ENCODE peak calls at places on chromosomes 11 and 22, in ten cellular contexts. One of them, this sample, is unnamed.

GRCh38 chr11:18615628-18616392 is 16.2 kb downstream of the MISFA start:
- DNase-seq in Daoy: no peak
- DNase-seq in coronary artery: no peak
- DNase-seq in BE2C: no peak
- DNase-seq in cardiac septum: no peak
- DNase-seq in lung microvascular endothelial cell: no peak
- DNase-seq in adrenal gland: no peak
- DNase-seq in NCI-H510A: no peak
- DNase-seq in Calu3: no peak
- DNase-seq in AML-193: peak; percentile 59
- DNase-seq in this sample: no peak

GRCh38 chr22:21632237-21632895 is at the start of gene CCDC116:
- DNase-seq in BE2C: peak; percentile 96
- DNase-seq in AML-193: peak; percentile 41
- DNase-seq in NCI-H510A: no peak
- DNase-seq in coronary artery: no peak
- DNase-seq in lung microvascular endothelial cell: no peak
- DNase-seq in adrenal gland: no peak
- DNase-seq in Calu3: no peak
- DNase-seq in Daoy: no peak
- DNase-seq in cardiac septum: peak; percentile 81
- DNase-seq in this sample: no peak

GRCh38 chr11:35083181-35084061 is 55.5 kb upstream of the CD44 start:
- DNase-seq in adrenal gland: no peak
- DNase-seq in Daoy: peak; percentile 98
- DNase-seq in Calu3: no peak
- DNase-seq in NCI-H510A: no peak
- DNase-seq in AML-193: peak; percentile 89
- DNase-seq in lung microvascular endothelial cell: no peak
- DNase-seq in coronary artery: peak; percentile 88
- DNase-seq in cardiac septum: peak; percentile 77
- DNase-seq in BE2C: no peak
- DNase-seq in this sample: peak; percentile 99

GRCh38 chr11:23284626-23285025 is 424.4 kb upstream of the CCDC179 start:
- DNase-seq in AML-193: no peak
- DNase-seq in NCI-H510A: no peak
- DNase-seq in coronary artery: no peak
- DNase-seq in cardiac septum: no peak
- DNase-seq in Daoy: no peak
- DNase-seq in Calu3: no peak
- DNase-seq in adrenal gland: no peak
- DNase-seq in BE2C: no peak
- DNase-seq in lung microvascular endothelial cell: no peak
- DNase-seq in this sample: no peak

GRCh38 chr11:111513240-111513605 is 1.0 kb upstream of the BTG4 start:
- DNase-seq in adrenal gland: no peak
- DNase-seq in Calu3: no peak
- DNase-seq in NCI-H510A: no peak
- DNase-seq in BE2C: no peak
- DNase-seq in Daoy: no peak
- DNase-seq in cardiac septum: no peak
- DNase-seq in coronary artery: no peak
- DNase-seq in lung microvascular endothelial cell: no peak
- DNase-seq in AML-193: no peak
- DNase-seq in this sample: no peak

GRCh38 chr11:11973361-11973800 is 35.0 kb downstream of the DKK3 start:
- DNase-seq in BE2C: no peak
- DNase-seq in cardiac septum: peak; percentile 89
- DNase-seq in adrenal gland: peak; percentile 76
- DNase-seq in Calu3: no peak
- DNase-seq in AML-193: no peak
- DNase-seq in coronary artery: peak; percentile 92
- DNase-seq in Daoy: no peak
- DNase-seq in NCI-H510A: no peak
- DNase-seq in lung microvascular endothelial cell: peak; percentile 65
- DNase-seq in this sample: peak; percentile 79

GRCh38 chr11:14029971-14030531 is 67.5 kb downstream of the SPON1 start:
- DNase-seq in NCI-H510A: peak; percentile 5
- DNase-seq in BE2C: no peak
- DNase-seq in Calu3: peak; percentile 46
- DNase-seq in cardiac septum: peak; percentile 86
- DNase-seq in Daoy: peak; percentile 81
- DNase-seq in AML-193: no peak
- DNase-seq in adrenal gland: peak; percentile 37
- DNase-seq in lung microvascular endothelial cell: peak; percentile 40
- DNase-seq in coronary artery: peak; percentile 72
- DNase-seq in this sample: no peak

GRCh38 chr11:45658292-45658991 is 7.0 kb downstream of the CHST1 start:
- DNase-seq in adrenal gland: peak; percentile 81
- DNase-seq in AML-193: no peak
- DNase-seq in cardiac septum: peak; percentile 90
- DNase-seq in Daoy: peak; percentile 80
- DNase-seq in BE2C: peak; percentile 63
- DNase-seq in NCI-H510A: peak; percentile 21
- DNase-seq in lung microvascular endothelial cell: peak; percentile 84
- DNase-seq in Calu3: no peak
- DNase-seq in coronary artery: peak; percentile 89
- DNase-seq in this sample: peak; percentile 89

GRCh38 chr11:21260101-21260500 is 590.7 kb downstream of the NELL1 start:
- DNase-seq in AML-193: no peak
- DNase-seq in BE2C: no peak
- DNase-seq in cardiac septum: no peak
- DNase-seq in Calu3: no peak
- DNase-seq in lung microvascular endothelial cell: no peak
- DNase-seq in adrenal gland: no peak
- DNase-seq in coronary artery: no peak
- DNase-seq in Daoy: no peak
- DNase-seq in NCI-H510A: no peak
- DNase-seq in this sample: no peak

GRCh38 chr11:67436459-67437081 is 912 bp downstream of the PTPRCAP start:
- DNase-seq in BE2C: peak; percentile 57
- DNase-seq in Calu3: no peak
- DNase-seq in Daoy: no peak
- DNase-seq in lung microvascular endothelial cell: no peak
- DNase-seq in coronary artery: no peak
- DNase-seq in NCI-H510A: peak; percentile 15
- DNase-seq in cardiac septum: no peak
- DNase-seq in adrenal gland: no peak
- DNase-seq in AML-193: no peak
- DNase-seq in this sample: no peak

GRCh38 chr11:64998141-64998540 is 1.4 kb upstream of the BATF2 start:
- DNase-seq in Calu3: no peak
- DNase-seq in NCI-H510A: no peak
- DNase-seq in lung microvascular endothelial cell: no peak
- DNase-seq in AML-193: no peak
- DNase-seq in BE2C: no peak
- DNase-seq in Daoy: no peak
- DNase-seq in coronary artery: no peak
- DNase-seq in adrenal gland: no peak
- DNase-seq in cardiac septum: no peak
- DNase-seq in this sample: no peak

GRCh38 chr11:81270686-81271085 is 1463.0 kb downstream of the FAM181B start:
- DNase-seq in Calu3: no peak
- DNase-seq in Daoy: no peak
- DNase-seq in lung microvascular endothelial cell: no peak
- DNase-seq in coronary artery: no peak
- DNase-seq in AML-193: no peak
- DNase-seq in NCI-H510A: no peak
- DNase-seq in cardiac septum: no peak
- DNase-seq in BE2C: no peak
- DNase-seq in adrenal gland: no peak
- DNase-seq in this sample: no peak

GRCh38 chr11:86240164-86240563 is 4.4 kb upstream of the EED start:
- DNase-seq in adrenal gland: no peak
- DNase-seq in cardiac septum: no peak
- DNase-seq in lung microvascular endothelial cell: no peak
- DNase-seq in coronary artery: no peak
- DNase-seq in Daoy: no peak
- DNase-seq in BE2C: no peak
- DNase-seq in NCI-H510A: no peak
- DNase-seq in AML-193: no peak
- DNase-seq in Calu3: no peak
- DNase-seq in this sample: no peak

GRCh38 chr11:36391062-36391461 is 95.0 kb downstream of the PRR5L start:
- DNase-seq in Daoy: no peak
- DNase-seq in lung microvascular endothelial cell: no peak
- DNase-seq in Calu3: no peak
- DNase-seq in AML-193: peak; percentile 87
- DNase-seq in coronary artery: no peak
- DNase-seq in cardiac septum: no peak
- DNase-seq in NCI-H510A: no peak
- DNase-seq in BE2C: no peak
- DNase-seq in adrenal gland: no peak
- DNase-seq in this sample: no peak

GRCh38 chr11:59267196-59267595 is 54.5 kb upstream of the MPEG1 start:
- DNase-seq in cardiac septum: no peak
- DNase-seq in adrenal gland: no peak
- DNase-seq in AML-193: no peak
- DNase-seq in lung microvascular endothelial cell: no peak
- DNase-seq in BE2C: no peak
- DNase-seq in coronary artery: no peak
- DNase-seq in NCI-H510A: no peak
- DNase-seq in Daoy: no peak
- DNase-seq in Calu3: no peak
- DNase-seq in this sample: no peak

GRCh38 chr11:77189588-77190210 is 61.7 kb downstream of the MYO7A start:
- DNase-seq in AML-193: no peak
- DNase-seq in coronary artery: no peak
- DNase-seq in Calu3: no peak
- DNase-seq in BE2C: no peak
- DNase-seq in lung microvascular endothelial cell: no peak
- DNase-seq in NCI-H510A: no peak
- DNase-seq in adrenal gland: no peak
- DNase-seq in cardiac septum: no peak
- DNase-seq in Daoy: no peak
- DNase-seq in this sample: no peak

GRCh38 chr11:78791254-78791653 is 216.6 kb upstream of the NARS2 start:
- DNase-seq in BE2C: no peak
- DNase-seq in lung microvascular endothelial cell: no peak
- DNase-seq in adrenal gland: no peak
- DNase-seq in AML-193: no peak
- DNase-seq in NCI-H510A: no peak
- DNase-seq in Calu3: no peak
- DNase-seq in coronary artery: no peak
- DNase-seq in Daoy: no peak
- DNase-seq in cardiac septum: no peak
- DNase-seq in this sample: no peak

GRCh38 chr22:41563051-41563711 is 2.4 kb downstream of the CSDC2 start:
- DNase-seq in cardiac septum: no peak
- DNase-seq in adrenal gland: peak; percentile 69
- DNase-seq in coronary artery: peak; percentile 85
- DNase-seq in Daoy: peak; percentile 82
- DNase-seq in BE2C: peak; percentile 30
- DNase-seq in lung microvascular endothelial cell: no peak
- DNase-seq in AML-193: no peak
- DNase-seq in Calu3: peak; percentile 26
- DNase-seq in NCI-H510A: no peak
- DNase-seq in this sample: peak; percentile 91

GRCh38 chr11:15662285-15662684 is 547.6 kb downstream of the INSC start:
- DNase-seq in NCI-H510A: no peak
- DNase-seq in Daoy: no peak
- DNase-seq in cardiac septum: no peak
- DNase-seq in lung microvascular endothelial cell: no peak
- DNase-seq in coronary artery: no peak
- DNase-seq in adrenal gland: no peak
- DNase-seq in BE2C: no peak
- DNase-seq in AML-193: no peak
- DNase-seq in Calu3: no peak
- DNase-seq in this sample: no peak

GRCh38 chr11:107916671-107917241 is 11.5 kb upstream of the RAB39A start:
- DNase-seq in BE2C: no peak
- DNase-seq in coronary artery: no peak
- DNase-seq in AML-193: peak; percentile 7
- DNase-seq in NCI-H510A: peak; percentile 9
- DNase-seq in cardiac septum: no peak
- DNase-seq in Daoy: peak; percentile 58
- DNase-seq in Calu3: peak; percentile 48
- DNase-seq in adrenal gland: peak; percentile 16
- DNase-seq in lung microvascular endothelial cell: peak; percentile 54
- DNase-seq in this sample: no peak

GRCh38 chr22:38080847-38081635 is 2.9 kb downstream of the SLC16A8 start:
- DNase-seq in BE2C: peak; percentile 64
- DNase-seq in Calu3: no peak
- DNase-seq in lung microvascular endothelial cell: peak; percentile 66
- DNase-seq in Daoy: peak; percentile 51
- DNase-seq in NCI-H510A: no peak
- DNase-seq in cardiac septum: no peak
- DNase-seq in AML-193: no peak
- DNase-seq in adrenal gland: no peak
- DNase-seq in coronary artery: no peak
- DNase-seq in this sample: no peak

GRCh38 chr11:65422633-65423515 is at the start of gene NEAT1:
- DNase-seq in NCI-H510A: peak; percentile 80
- DNase-seq in Daoy: peak; percentile 91
- DNase-seq in lung microvascular endothelial cell: peak; percentile 99
- DNase-seq in AML-193: peak; percentile 78
- DNase-seq in adrenal gland: peak; percentile 98
- DNase-seq in coronary artery: peak; percentile 99
- DNase-seq in cardiac septum: peak; percentile 100
- DNase-seq in Calu3: peak; percentile 96
- DNase-seq in BE2C: peak; percentile 90
- DNase-seq in this sample: peak; percentile 87

GRCh38 chr11:97471480-97471879 is 1081.7 kb downstream of the JRKL start:
- DNase-seq in cardiac septum: no peak
- DNase-seq in BE2C: no peak
- DNase-seq in coronary artery: no peak
- DNase-seq in Calu3: no peak
- DNase-seq in lung microvascular endothelial cell: no peak
- DNase-seq in adrenal gland: no peak
- DNase-seq in AML-193: no peak
- DNase-seq in Daoy: no peak
- DNase-seq in NCI-H510A: no peak
- DNase-seq in this sample: no peak